ENCODE peak calls at places on chromosomes 4 and X, in five cellular contexts. U is neuronal stem cell, W is trophoblast cell, B is H9, Y is H1. Z is an unnamed sample.

GRCh38 chrX:15946783-15947550 is 92.4 kb upstream of the AP1S2 start:
- DNase-seq in U (no peak), W (no peak), B (no peak), Y (no peak), Z (peak)

GRCh38 chrX:47240619-47241018 is 7.8 kb downstream of the USP11 start:
- DNase-seq in U (no peak), W (no peak), B (no peak), Y (no peak), Z (no peak)

GRCh38 chr4:5474756-5475155 is 233.6 kb downstream of the EVC2 start:
- DNase-seq in U (no peak), W (peak), B (no peak), Y (no peak), Z (peak)

GRCh38 chr4:169372791-169373190 is 102.0 kb upstream of the SH3RF1 start:
- DNase-seq in U (no peak), W (no peak), B (no peak), Y (no peak), Z (no peak)

GRCh38 chrX:11103751-11104150 is 7.4 kb upstream of the HCCS start:
- DNase-seq in U (no peak), W (no peak), B (no peak), Y (no peak), Z (no peak)

GRCh38 chrX:153969125-153969903 is 2.3 kb downstream of the HCFC1 start:
- DNase-seq in U (no peak), W (no peak), B (no peak), Y (no peak), Z (no peak)

GRCh38 chr4:17722361-17722710 is 59.1 kb downstream of the FAM184B start:
- DNase-seq in U (no peak), W (no peak), B (no peak), Y (no peak), Z (no peak)

GRCh38 chr4:181939199-181939945 is 303.8 kb upstream of the TENM3 start:
- DNase-seq in U (no peak), W (no peak), B (no peak), Y (no peak), Z (no peak)

GRCh38 chrX:15242899-15243555 is 26.9 kb downstream of the ASB9 start:
- DNase-seq in U (peak), W (peak), B (no peak), Y (no peak), Z (peak)

GRCh38 chr4:81257841-81258240 is 42.8 kb upstream of the PRKG2 start:
- DNase-seq in U (no peak), W (no peak), B (no peak), Y (no peak), Z (no peak)

GRCh38 chrX:101417981-101418841 is 10.2 kb downstream of the HNRNPH2 start:
- DNase-seq in U (peak), W (no peak), B (peak), Y (no peak), Z (peak)

GRCh38 chr4:158778065-158778711 is 9.4 kb downstream of the FNIP2 start:
- DNase-seq in U (no peak), W (no peak), B (no peak), Y (no peak), Z (no peak)

GRCh38 chr4:5051210-5051691 is at the start of gene STK32B:
- DNase-seq in U (peak), W (no peak), B (peak), Y (peak), Z (peak)

GRCh38 chr4:94342713-94343112 is at the start of gene HPGDS:
- DNase-seq in U (no peak), W (no peak), B (no peak), Y (no peak), Z (no peak)

GRCh38 chr4:26081795-26082498 is 167.9 kb downstream of the SMIM20 start:
- DNase-seq in U (peak), W (no peak), B (no peak), Y (no peak), Z (peak)

GRCh38 chrX:45063319-45064095 is 137.2 kb downstream of the DIPK2B start:
- DNase-seq in U (no peak), W (no peak), B (no peak), Y (no peak), Z (no peak)

GRCh38 chr4:1488357-1488756 is 82.1 kb upstream of the NKX1-1 start:
- DNase-seq in U (no peak), W (no peak), B (no peak), Y (no peak), Z (no peak)

GRCh38 chr4:153223418-153223792 is 19.2 kb downstream of the TRIM2 start:
- DNase-seq in U (no peak), W (no peak), B (no peak), Y (no peak), Z (no peak)

GRCh38 chrX:45774961-45775360 is 574.3 kb upstream of the DIPK2B start:
- DNase-seq in U (no peak), W (no peak), B (no peak), Y (no peak), Z (no peak)

GRCh38 chr4:55347610-55348228 is 1.7 kb downstream of the SRD5A3 start:
- DNase-seq in U (no peak), W (no peak), B (no peak), Y (no peak), Z (no peak)

GRCh38 chr4:55345054-55345453 is 988 bp upstream of the SRD5A3 start:
- DNase-seq in U (no peak), W (no peak), B (no peak), Y (no peak), Z (no peak)

GRCh38 chr4:55348436-55348835 is 2.4 kb downstream of the SRD5A3 start:
- DNase-seq in U (no peak), W (no peak), B (no peak), Y (no peak), Z (peak)

GRCh38 chr4:55346851-55347255 is 811 bp downstream of the SRD5A3 start:
- DNase-seq in U (no peak), W (no peak), B (no peak), Y (no peak), Z (no peak)

DNA sequence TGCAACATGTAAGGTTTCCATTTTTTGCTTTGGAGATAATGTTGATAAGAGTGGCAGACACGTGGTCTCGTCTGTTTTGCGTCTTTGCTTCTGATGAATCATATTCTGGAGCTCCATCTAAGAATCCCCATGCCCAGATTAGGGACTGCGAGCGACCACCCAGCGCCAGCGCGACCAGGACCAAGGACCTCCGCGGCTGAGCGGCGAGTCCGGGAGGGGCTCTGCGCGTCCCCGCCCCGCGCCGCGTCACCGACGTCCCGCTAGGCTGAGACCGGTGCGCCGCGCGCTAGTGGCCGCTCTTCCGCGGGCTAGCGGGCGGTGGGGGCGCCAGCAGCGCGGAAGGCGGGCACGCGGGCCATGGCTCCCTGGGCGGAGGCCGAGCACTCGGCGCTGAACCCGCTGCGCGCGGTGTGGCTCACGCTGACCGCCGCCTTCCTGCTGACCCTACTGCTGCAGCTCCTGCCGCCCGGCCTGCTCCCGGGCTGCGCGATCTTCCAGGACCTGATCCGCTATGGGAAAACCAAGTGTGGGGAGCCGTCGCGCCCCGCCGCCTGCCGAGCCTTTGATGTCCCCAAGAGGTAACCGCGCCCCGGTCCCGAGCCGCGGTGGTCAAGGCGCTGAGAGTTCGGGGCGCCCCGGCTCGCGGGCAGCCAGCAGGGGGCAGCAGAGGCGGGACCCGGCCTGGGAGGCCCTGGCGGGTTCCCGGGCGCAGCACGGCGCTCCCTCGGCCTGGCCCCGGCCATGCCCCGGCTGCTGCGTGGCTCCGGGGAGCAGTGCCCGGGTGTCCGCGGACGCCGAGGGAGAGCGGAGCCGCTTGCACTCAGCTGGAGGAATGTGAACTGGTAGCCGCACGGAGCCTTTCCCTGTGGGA is at the start of gene SRD5A3:
- DNase-seq in U (peak), W (peak), B (peak), Y (peak), Z (peak)
- H4K8ac ChIP-seq in U (no peak), W (peak), B (no peak), Y (peak), Z (peak)

GRCh38 chrX:118724352-118724751 is 3.1 kb upstream of the IL13RA1 start:
- DNase-seq in U (no peak), W (no peak), B (no peak), Y (no peak), Z (no peak)
- H3K14ac ChIP-seq in U (no peak), W (no peak), B (no peak), Y (no peak), Z (no peak)

GRCh38 chr4:152172146-152172545 is 363.7 kb downstream of the FBXW7 start:
- DNase-seq in U (no peak), W (no peak), B (no peak), Y (no peak), Z (no peak)
- H2BK12ac ChIP-seq in U (no peak), W (no peak), B (no peak), Y (no peak), Z (no peak)

GRCh38 chr4:166882221-166882620 is 352.1 kb downstream of the SPOCK3 start:
- DNase-seq in U (no peak), W (no peak), B (no peak), Y (no peak), Z (no peak)

GRCh38 chr4:166887457-166887856 is 346.8 kb downstream of the SPOCK3 start:
- DNase-seq in U (no peak), W (no peak), B (no peak), Y (no peak), Z (no peak)

DNA sequence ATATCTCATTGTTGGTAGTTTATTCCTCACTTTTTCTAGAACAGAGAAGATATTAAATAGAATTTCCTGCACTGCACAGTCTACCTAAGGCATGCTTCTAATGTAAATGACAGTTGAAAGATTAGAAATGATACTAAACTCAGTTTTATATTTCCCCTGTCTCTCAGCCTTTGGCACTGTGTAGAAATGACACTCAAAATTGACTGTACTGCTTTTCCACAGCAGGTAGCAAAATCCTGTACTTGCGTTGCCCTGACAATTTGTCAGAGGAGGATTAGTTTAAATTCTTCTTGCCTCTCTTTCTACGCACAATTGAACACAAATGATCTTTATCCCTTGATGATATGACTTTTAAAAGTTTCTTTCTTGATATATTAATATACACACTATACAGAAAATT is 347.6 kb downstream of the SPOCK3 start:
- DNase-seq in U (no peak), W (no peak), B (no peak), Y (no peak), Z (no peak)
- H4K8ac ChIP-seq in U (no peak), W (no peak), B (no peak), Y (no peak), Z (no peak)

GRCh38 chr4:149145803-149146202 is 669.8 kb downstream of the IQCM start:
- DNase-seq in U (no peak), W (no peak), B (no peak), Y (no peak), Z (peak)
- H3K14ac ChIP-seq in U (no peak), W (no peak), B (no peak), Y (no peak), Z (no peak)

GRCh38 chr4:141244419-141244818 is 23.7 kb downstream of the ZNF330 start:
- DNase-seq in U (no peak), W (no peak), B (no peak), Y (no peak), Z (no peak)
- H2BK12ac ChIP-seq in U (no peak), W (no peak), B (no peak), Y (no peak), Z (no peak)

GRCh38 chr4:103201254-103201653 is 3.1 kb upstream of the CENPE start:
- DNase-seq in U (no peak), W (no peak), B (no peak), Y (no peak), Z (no peak)

GRCh38 chr4:103197765-103198110 is 405 bp downstream of the CENPE start:
- DNase-seq in U (no peak), W (no peak), B (no peak), Y (no peak), Z (no peak)

GRCh38 chr4:103201724-103202123 is 3.6 kb upstream of the CENPE start:
- DNase-seq in U (no peak), W (no peak), B (no peak), Y (no peak), Z (no peak)

GRCh38 chr4:103198111-103198765 is at the start of gene CENPE:
- DNase-seq in U (peak), W (peak), B (peak), Y (peak), Z (peak)

DNA sequence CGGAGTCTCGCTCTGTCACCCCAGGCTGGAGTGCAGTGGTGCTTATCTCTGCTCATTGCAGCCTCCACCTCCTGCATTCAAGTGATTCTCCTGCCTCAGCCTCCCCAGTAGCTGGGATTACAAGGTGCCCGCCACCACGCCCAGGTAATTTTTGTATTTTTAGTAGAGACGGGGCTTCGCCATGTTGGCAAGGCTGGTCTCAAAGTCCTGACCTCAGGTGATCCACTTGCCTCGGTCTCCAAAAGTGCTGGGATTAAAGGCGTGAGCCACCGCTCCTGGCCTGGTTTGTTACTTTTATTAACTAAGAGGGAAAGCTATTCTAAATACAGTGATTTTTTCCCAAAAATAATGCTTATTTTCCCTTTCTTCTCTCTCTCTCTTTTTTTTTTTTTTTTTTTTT is 866 bp upstream of the CENPE start:
- DNase-seq in U (no peak), W (no peak), B (no peak), Y (no peak), Z (no peak)
- H4K8ac ChIP-seq in U (no peak), W (peak), B (no peak), Y (no peak), Z (peak)

GRCh38 chr4:73732759-73733431 is 7.5 kb upstream of the CXCL8 start:
- DNase-seq in U (no peak), W (no peak), B (no peak), Y (no peak), Z (no peak)
- H3K14ac ChIP-seq in U (no peak), W (no peak), B (no peak), Y (no peak), Z (no peak)

GRCh38 chr4:52069566-52069965 is 18.5 kb downstream of the SPATA18 start:
- DNase-seq in U (no peak), W (no peak), B (no peak), Y (no peak), Z (no peak)
- H2BK12ac ChIP-seq in U (no peak), W (no peak), B (no peak), Y (no peak), Z (no peak)

Z was measured in mesenchymal stem cell.